ENCODE peak calls at places on chromosomes 13 and 19, in six cellular contexts. J is NCI-H2107; N is T-helper 1 cell; T is cerebellar nuclear complex; R is stimulated activated CD4-positive, alpha-beta T cell treated with anti-CD3 and anti-CD28 coated beads, Interleukin-4, amount 100 ng/mL, for 48 hours; D is activated naive CD4-positive, alpha-beta T cell treated with anti-CD3 and anti-CD28 coated beads, Interleukin-2, amount 50 U/mL, for 16 hours. B is an unnamed sample.

GRCh38 chr13:43484432-43485225 is 302.1 kb downstream of the ENOX1 start:
- DNase-seq in J (no peak), N (no peak), T (no peak), R (no peak), D (no peak), B (no peak)

GRCh38 chr19:4971424-4971793 is 2.5 kb downstream of the KDM4B start:
- DNase-seq in J (no peak), N (no peak), T (no peak), R (no peak), D (peak), B (peak)

GRCh38 chr19:28971011-28971410 is 241.9 kb downstream of the UQCRFS1 start:
- DNase-seq in J (no peak), N (no peak), T (no peak), R (no peak), D (no peak), B (no peak)

GRCh38 chr13:53206455-53206854 is 177.8 kb downstream of the OLFM4 start:
- DNase-seq in J (no peak), N (no peak), T (no peak), R (no peak), D (no peak), B (no peak)

GRCh38 chr19:45507864-45508680 is 793 bp downstream of the VASP start:
- DNase-seq in J (no peak), N (no peak), T (no peak), R (no peak), D (peak), B (no peak)

GRCh38 chr19:4376991-4377781 is 23.2 kb downstream of the SH3GL1 start:
- DNase-seq in J (no peak), N (no peak), T (no peak), R (no peak), D (no peak), B (no peak)

GRCh38 chr13:43307921-43308433 is 284.6 kb downstream of the DNAJC15 start:
- DNase-seq in J (peak), N (no peak), T (no peak), R (no peak), D (no peak), B (peak)

GRCh38 chr19:861756-862528 is 2.5 kb downstream of the CFD start:
- DNase-seq in J (peak), N (peak), T (no peak), R (peak), D (peak), B (peak)

GRCh38 chr19:42352216-42352892 is 26.9 kb downstream of the MEGF8 start:
- DNase-seq in J (peak), N (no peak), T (no peak), R (no peak), D (no peak), B (peak)

GRCh38 chr19:47156861-47157454 is 26.3 kb downstream of the SAE1 start:
- DNase-seq in J (no peak), N (no peak), T (no peak), R (no peak), D (no peak), B (peak)

GRCh38 chr19:10220695-10221094 is 10.4 kb downstream of the S1PR2 start:
- DNase-seq in J (no peak), N (no peak), T (no peak), R (no peak), D (no peak), B (no peak)

GRCh38 chr13:81760316-81760715 is 1419.4 kb upstream of the SPRY2 start:
- DNase-seq in J (no peak), N (no peak), T (no peak), R (no peak), D (no peak), B (no peak)

GRCh38 chr19:46975918-46976782 is 43.5 kb upstream of the NPAS1 start:
- DNase-seq in J (no peak), N (no peak), T (peak), R (no peak), D (no peak), B (no peak)

GRCh38 chr13:109402976-109403375 is 383.4 kb downstream of the IRS2 start:
- DNase-seq in J (no peak), N (no peak), T (no peak), R (no peak), D (no peak), B (no peak)

GRCh38 chr19:31214086-31214485 is 135.2 kb downstream of the TSHZ3 start:
- DNase-seq in J (peak), N (peak), T (no peak), R (peak), D (peak), B (no peak)

GRCh38 chr19:33290956-33291622 is 11.2 kb downstream of the CEBPA start:
- DNase-seq in J (no peak), N (no peak), T (no peak), R (no peak), D (no peak), B (no peak)

GRCh38 chr19:14475251-14476073 is at the start of gene PTGER1:
- DNase-seq in J (no peak), N (no peak), T (no peak), R (no peak), D (no peak), B (peak)

GRCh38 chr19:610071-610800 is 20.6 kb downstream of the HCN2 start:
- DNase-seq in J (no peak), N (peak), T (no peak), R (no peak), D (no peak), B (no peak)

GRCh38 chr13:114296902-114297301 is 15.5 kb downstream of the UPF3A start:
- DNase-seq in J (no peak), N (no peak), T (no peak), R (no peak), D (no peak), B (no peak)

GRCh38 chr13:96027496-96027895 is 25.7 kb downstream of the UGGT2 start:
- DNase-seq in J (no peak), N (no peak), T (no peak), R (no peak), D (no peak), B (no peak)

GRCh38 chr13:110300090-110300815 is 6.7 kb downstream of the COL4A1 start:
- DNase-seq in J (no peak), N (no peak), T (no peak), R (no peak), D (no peak), B (no peak)

GRCh38 chr19:11296264-11296663 is 304 bp downstream of the TSPAN16 start:
- DNase-seq in J (no peak), N (no peak), T (no peak), R (no peak), D (no peak), B (no peak)

GRCh38 chr19:39059302-39059701 is 24.9 kb upstream of the ACP7 start:
- DNase-seq in J (no peak), N (no peak), T (no peak), R (no peak), D (no peak), B (no peak)

GRCh38 chr13:30186644-30187431 is 120.5 kb downstream of the KATNAL1 start:
- DNase-seq in J (no peak), N (no peak), T (no peak), R (no peak), D (no peak), B (no peak)

GRCh38 chr19:8515317-8515716 is 1.4 kb upstream of the ZNF414 start:
- DNase-seq in J (no peak), N (peak), T (no peak), R (peak), D (peak), B (no peak)